ENCODE peak calls at places on chromosomes 13 and 19, in eight cellular contexts. One of them, this sample, is unnamed.

GRCh38 chr13:43003729-43004128 is 11.7 kb upstream of the EPSTI1 start:
- DNase-seq in AG09309: no peak
- DNase-seq in ACHN: no peak
- DNase-seq in ELR: no peak
- DNase-seq in kidney: no peak
- DNase-seq in adrenal gland: no peak
- DNase-seq in stimulated activated CD4-positive, alpha-beta T cell treated with anti-CD3 and anti-CD28 coated beads, Interleukin-15, amount 100 ng/mL, for 24 hours: no peak
- DNase-seq in iPS-NIHi11: no peak
- DNase-seq in this sample: no peak

GRCh38 chr19:920051-920857 is 3.1 kb downstream of the KISS1R start:
- DNase-seq in adrenal gland: no peak
- DNase-seq in kidney: no peak
- DNase-seq in AG09309: no peak
- DNase-seq in iPS-NIHi11: peak; percentile 43
- DNase-seq in ELR: no peak
- DNase-seq in ACHN: no peak
- DNase-seq in stimulated activated CD4-positive, alpha-beta T cell treated with anti-CD3 and anti-CD28 coated beads, Interleukin-15, amount 100 ng/mL, for 24 hours: peak; percentile 77
- DNase-seq in this sample: no peak

GRCh38 chr13:113785051-113786010 is 26.3 kb downstream of the TMEM255B start:
- DNase-seq in ACHN: peak; percentile 89
- DNase-seq in ELR: peak; percentile 97
- DNase-seq in iPS-NIHi11: no peak
- DNase-seq in stimulated activated CD4-positive, alpha-beta T cell treated with anti-CD3 and anti-CD28 coated beads, Interleukin-15, amount 100 ng/mL, for 24 hours: no peak
- DNase-seq in AG09309: peak; percentile 84
- DNase-seq in adrenal gland: no peak
- DNase-seq in kidney: no peak
- DNase-seq in this sample: no peak

GRCh38 chr13:59483441-59484116 is 680.1 kb downstream of the DIAPH3 start:
- DNase-seq in adrenal gland: peak; percentile 14
- DNase-seq in ELR: no peak
- DNase-seq in ACHN: no peak
- DNase-seq in iPS-NIHi11: peak; percentile 37
- DNase-seq in AG09309: no peak
- DNase-seq in kidney: no peak
- DNase-seq in stimulated activated CD4-positive, alpha-beta T cell treated with anti-CD3 and anti-CD28 coated beads, Interleukin-15, amount 100 ng/mL, for 24 hours: no peak
- DNase-seq in this sample: no peak

GRCh38 chr13:32850311-32851052 is 165.7 kb upstream of the KL start:
- DNase-seq in AG09309: peak; percentile 16
- DNase-seq in kidney: no peak
- DNase-seq in iPS-NIHi11: no peak
- DNase-seq in ELR: no peak
- DNase-seq in ACHN: no peak
- DNase-seq in adrenal gland: no peak
- DNase-seq in stimulated activated CD4-positive, alpha-beta T cell treated with anti-CD3 and anti-CD28 coated beads, Interleukin-15, amount 100 ng/mL, for 24 hours: no peak
- DNase-seq in this sample: no peak

GRCh38 chr13:86051134-86052103 is 252.2 kb upstream of the SLITRK6 start:
- DNase-seq in ACHN: peak; percentile 17
- DNase-seq in stimulated activated CD4-positive, alpha-beta T cell treated with anti-CD3 and anti-CD28 coated beads, Interleukin-15, amount 100 ng/mL, for 24 hours: no peak
- DNase-seq in adrenal gland: no peak
- DNase-seq in kidney: no peak
- DNase-seq in iPS-NIHi11: no peak
- DNase-seq in AG09309: no peak
- DNase-seq in ELR: peak; percentile 20
- DNase-seq in this sample: no peak

GRCh38 chr19:17160908-17161307 is 54.2 kb upstream of the USE1 start:
- DNase-seq in kidney: no peak
- DNase-seq in adrenal gland: no peak
- DNase-seq in ACHN: no peak
- DNase-seq in AG09309: no peak
- DNase-seq in ELR: no peak
- DNase-seq in iPS-NIHi11: peak; percentile 4
- DNase-seq in stimulated activated CD4-positive, alpha-beta T cell treated with anti-CD3 and anti-CD28 coated beads, Interleukin-15, amount 100 ng/mL, for 24 hours: no peak
- DNase-seq in this sample: no peak

GRCh38 chr19:13681509-13681908 is 82.8 kb upstream of the MRI1 start:
- DNase-seq in iPS-NIHi11: no peak
- DNase-seq in adrenal gland: no peak
- DNase-seq in stimulated activated CD4-positive, alpha-beta T cell treated with anti-CD3 and anti-CD28 coated beads, Interleukin-15, amount 100 ng/mL, for 24 hours: no peak
- DNase-seq in kidney: no peak
- DNase-seq in AG09309: peak; percentile 8
- DNase-seq in ACHN: no peak
- DNase-seq in ELR: no peak
- DNase-seq in this sample: no peak

GRCh38 chr13:112928958-112929777 is 39.8 kb upstream of the MCF2L start:
- DNase-seq in kidney: no peak
- DNase-seq in ACHN: no peak
- DNase-seq in ELR: peak; percentile 34
- DNase-seq in AG09309: no peak
- DNase-seq in stimulated activated CD4-positive, alpha-beta T cell treated with anti-CD3 and anti-CD28 coated beads, Interleukin-15, amount 100 ng/mL, for 24 hours: no peak
- DNase-seq in iPS-NIHi11: no peak
- DNase-seq in adrenal gland: peak; percentile 35
- DNase-seq in this sample: no peak

GRCh38 chr13:23466144-23467002 is 32.9 kb upstream of the SACS start:
- DNase-seq in ELR: peak; percentile 88
- DNase-seq in stimulated activated CD4-positive, alpha-beta T cell treated with anti-CD3 and anti-CD28 coated beads, Interleukin-15, amount 100 ng/mL, for 24 hours: peak; percentile 74
- DNase-seq in iPS-NIHi11: peak; percentile 76
- DNase-seq in AG09309: no peak
- DNase-seq in ACHN: peak; percentile 73
- DNase-seq in adrenal gland: peak; percentile 76
- DNase-seq in kidney: peak; percentile 86
- DNase-seq in this sample: peak; percentile 55

GRCh38 chr13:71513414-71514063 is 353.5 kb downstream of the DACH1 start:
- DNase-seq in adrenal gland: no peak
- DNase-seq in kidney: no peak
- DNase-seq in iPS-NIHi11: no peak
- DNase-seq in stimulated activated CD4-positive, alpha-beta T cell treated with anti-CD3 and anti-CD28 coated beads, Interleukin-15, amount 100 ng/mL, for 24 hours: no peak
- DNase-seq in ELR: no peak
- DNase-seq in ACHN: no peak
- DNase-seq in AG09309: no peak
- DNase-seq in this sample: no peak

GRCh38 chr13:114143806-114144605 is 11.6 kb upstream of the RASA3 start:
- DNase-seq in adrenal gland: no peak
- DNase-seq in ACHN: no peak
- DNase-seq in iPS-NIHi11: peak; percentile 80
- DNase-seq in ELR: no peak
- DNase-seq in kidney: peak; percentile 67
- DNase-seq in stimulated activated CD4-positive, alpha-beta T cell treated with anti-CD3 and anti-CD28 coated beads, Interleukin-15, amount 100 ng/mL, for 24 hours: peak; percentile 59
- DNase-seq in AG09309: no peak
- DNase-seq in this sample: no peak

GRCh38 chr19:7751157-7751783 is 3.9 kb upstream of the CD209 start:
- DNase-seq in adrenal gland: peak; percentile 8
- DNase-seq in kidney: no peak
- DNase-seq in ELR: peak; percentile 39
- DNase-seq in stimulated activated CD4-positive, alpha-beta T cell treated with anti-CD3 and anti-CD28 coated beads, Interleukin-15, amount 100 ng/mL, for 24 hours: peak; percentile 65
- DNase-seq in iPS-NIHi11: no peak
- DNase-seq in AG09309: no peak
- DNase-seq in ACHN: no peak
- DNase-seq in this sample: no peak

GRCh38 chr13:27712421-27712820 is 79.9 kb upstream of the GSX1 start:
- DNase-seq in adrenal gland: peak; percentile 41
- DNase-seq in iPS-NIHi11: no peak
- DNase-seq in stimulated activated CD4-positive, alpha-beta T cell treated with anti-CD3 and anti-CD28 coated beads, Interleukin-15, amount 100 ng/mL, for 24 hours: peak; percentile 8
- DNase-seq in ACHN: peak; percentile 6
- DNase-seq in AG09309: no peak
- DNase-seq in ELR: no peak
- DNase-seq in kidney: no peak
- DNase-seq in this sample: no peak

GRCh38 chr19:51366999-51367564 is 894 bp upstream of the ETFB start:
- DNase-seq in ELR: no peak
- DNase-seq in ACHN: no peak
- DNase-seq in iPS-NIHi11: no peak
- DNase-seq in adrenal gland: no peak
- DNase-seq in kidney: peak; percentile 90
- DNase-seq in AG09309: no peak
- DNase-seq in stimulated activated CD4-positive, alpha-beta T cell treated with anti-CD3 and anti-CD28 coated beads, Interleukin-15, amount 100 ng/mL, for 24 hours: peak; percentile 62
- DNase-seq in this sample: peak; percentile 22

GRCh38 chr13:24110011-24110410 is 50.5 kb upstream of the SPATA13 start:
- DNase-seq in stimulated activated CD4-positive, alpha-beta T cell treated with anti-CD3 and anti-CD28 coated beads, Interleukin-15, amount 100 ng/mL, for 24 hours: no peak
- DNase-seq in AG09309: no peak
- DNase-seq in kidney: no peak
- DNase-seq in iPS-NIHi11: no peak
- DNase-seq in ACHN: no peak
- DNase-seq in adrenal gland: no peak
- DNase-seq in ELR: no peak
- DNase-seq in this sample: no peak

GRCh38 chr13:114142640-114143490 is 10.4 kb upstream of the RASA3 start:
- DNase-seq in ELR: no peak
- DNase-seq in adrenal gland: peak; percentile 42
- DNase-seq in iPS-NIHi11: no peak
- DNase-seq in ACHN: no peak
- DNase-seq in AG09309: no peak
- DNase-seq in kidney: peak; percentile 84
- DNase-seq in stimulated activated CD4-positive, alpha-beta T cell treated with anti-CD3 and anti-CD28 coated beads, Interleukin-15, amount 100 ng/mL, for 24 hours: peak; percentile 61
- DNase-seq in this sample: no peak

GRCh38 chr19:5637971-5638370 is 15.1 kb downstream of the SAFB start:
- DNase-seq in iPS-NIHi11: no peak
- DNase-seq in ELR: no peak
- DNase-seq in ACHN: no peak
- DNase-seq in adrenal gland: no peak
- DNase-seq in kidney: no peak
- DNase-seq in AG09309: no peak
- DNase-seq in stimulated activated CD4-positive, alpha-beta T cell treated with anti-CD3 and anti-CD28 coated beads, Interleukin-15, amount 100 ng/mL, for 24 hours: no peak
- DNase-seq in this sample: no peak

GRCh38 chr19:16340092-16340491 is 15.5 kb downstream of the KLF2 start:
- DNase-seq in stimulated activated CD4-positive, alpha-beta T cell treated with anti-CD3 and anti-CD28 coated beads, Interleukin-15, amount 100 ng/mL, for 24 hours: no peak
- DNase-seq in ELR: peak; percentile 73
- DNase-seq in iPS-NIHi11: peak; percentile 50
- DNase-seq in ACHN: no peak
- DNase-seq in adrenal gland: no peak
- DNase-seq in AG09309: no peak
- DNase-seq in kidney: no peak
- DNase-seq in this sample: no peak

GRCh38 chr19:5504115-5504514 is 48.9 kb downstream of the ZNRF4 start:
- DNase-seq in iPS-NIHi11: peak; percentile 44
- DNase-seq in ACHN: no peak
- DNase-seq in adrenal gland: no peak
- DNase-seq in stimulated activated CD4-positive, alpha-beta T cell treated with anti-CD3 and anti-CD28 coated beads, Interleukin-15, amount 100 ng/mL, for 24 hours: no peak
- DNase-seq in ELR: no peak
- DNase-seq in kidney: no peak
- DNase-seq in AG09309: no peak
- DNase-seq in this sample: no peak

GRCh38 chr19:10159610-10160009 is 35.1 kb downstream of the DNMT1 start:
- DNase-seq in ELR: no peak
- DNase-seq in stimulated activated CD4-positive, alpha-beta T cell treated with anti-CD3 and anti-CD28 coated beads, Interleukin-15, amount 100 ng/mL, for 24 hours: no peak
- DNase-seq in AG09309: no peak
- DNase-seq in iPS-NIHi11: no peak
- DNase-seq in kidney: peak; percentile 45
- DNase-seq in adrenal gland: no peak
- DNase-seq in ACHN: no peak
- DNase-seq in this sample: no peak

GRCh38 chr13:37747071-37747612 is 122.4 kb downstream of the TRPC4 start:
- DNase-seq in iPS-NIHi11: no peak
- DNase-seq in kidney: no peak
- DNase-seq in ELR: peak; percentile 85
- DNase-seq in ACHN: no peak
- DNase-seq in stimulated activated CD4-positive, alpha-beta T cell treated with anti-CD3 and anti-CD28 coated beads, Interleukin-15, amount 100 ng/mL, for 24 hours: no peak
- DNase-seq in AG09309: peak; percentile 29
- DNase-seq in adrenal gland: no peak
- DNase-seq in this sample: no peak

GRCh38 chr19:18282788-18283141 is 1.3 kb upstream of the JUND start:
- DNase-seq in AG09309: no peak
- DNase-seq in stimulated activated CD4-positive, alpha-beta T cell treated with anti-CD3 and anti-CD28 coated beads, Interleukin-15, amount 100 ng/mL, for 24 hours: peak; percentile 46
- DNase-seq in kidney: no peak
- DNase-seq in adrenal gland: no peak
- DNase-seq in ACHN: no peak
- DNase-seq in iPS-NIHi11: no peak
- DNase-seq in ELR: no peak
- DNase-seq in this sample: no peak

GRCh38 chr13:105655046-105655445 is 880.4 kb downstream of the EFNB2 start:
- DNase-seq in iPS-NIHi11: no peak
- DNase-seq in adrenal gland: no peak
- DNase-seq in ACHN: peak; percentile 15
- DNase-seq in AG09309: peak; percentile 14
- DNase-seq in ELR: peak; percentile 21
- DNase-seq in kidney: no peak
- DNase-seq in stimulated activated CD4-positive, alpha-beta T cell treated with anti-CD3 and anti-CD28 coated beads, Interleukin-15, amount 100 ng/mL, for 24 hours: no peak
- DNase-seq in this sample: no peak

GRCh38 chr13:34657716-34658115 is 284.4 kb upstream of the NBEA start:
- DNase-seq in kidney: no peak
- DNase-seq in ELR: peak; percentile 79
- DNase-seq in adrenal gland: no peak
- DNase-seq in ACHN: peak; percentile 32
- DNase-seq in AG09309: peak; percentile 13
- DNase-seq in stimulated activated CD4-positive, alpha-beta T cell treated with anti-CD3 and anti-CD28 coated beads, Interleukin-15, amount 100 ng/mL, for 24 hours: no peak
- DNase-seq in iPS-NIHi11: no peak
- DNase-seq in this sample: no peak

This sample was measured in activated CD4-positive, alpha-beta T cell treated with anti-CD3 and anti-CD28 coated beads, Interleukin-2, amount 50 U/mL, for 24 hours.